ENCODE peak calls at places on chromosomes 13 and 19, in ten cellular contexts. E, C, S, I, P, L, R, U, H and B are unnamed samples.

GRCh38 chr19:1279261-1279660 is 3.9 kb downstream of the FAM174C start:
- DNase-seq in P (no peak), U (no peak), R (no peak), S (no peak), H (no peak), C (no peak), I (no peak), E (no peak), L (no peak), B (no peak)

GRCh38 chr19:38049105-38049649 is 142.2 kb downstream of the SIPA1L3 start:
- DNase-seq in P (no peak), H (no peak), S (no peak), R (no peak), U (peak), I (no peak), C (no peak), L (no peak), E (no peak), B (no peak)

GRCh38 chr19:18336121-18336520 is 4.3 kb upstream of the PGPEP1 start:
- DNase-seq in R (no peak), L (no peak), H (no peak), P (peak), I (no peak), C (no peak), S (no peak), E (no peak), U (no peak), B (no peak)

GRCh38 chr13:103287659-103288058 is 221.4 kb upstream of the SLC10A2 start:
- DNase-seq in L (no peak), R (no peak), C (no peak), H (no peak), U (peak), P (no peak), S (no peak), E (no peak), I (no peak), B (no peak)

GRCh38 chr13:40597735-40598365 is 68.6 kb downstream of the FOXO1 start:
- DNase-seq in L (no peak), I (no peak), H (no peak), P (peak), R (no peak), C (no peak), U (no peak), E (no peak), S (no peak), B (no peak)

GRCh38 chr19:48962029-48962848 is 2.9 kb upstream of the FTL start:
- DNase-seq in R (no peak), E (peak), H (no peak), U (peak), L (no peak), S (peak), I (no peak), P (peak), C (no peak), B (peak)

GRCh38 chr19:49739098-49739497 is 24.0 kb downstream of the TSKS start:
- DNase-seq in U (no peak), C (no peak), E (no peak), P (no peak), I (no peak), L (no peak), H (no peak), R (no peak), S (no peak), B (no peak)

GRCh38 chr13:79883216-79883615 is 402.3 kb downstream of the NDFIP2 start:
- DNase-seq in H (no peak), R (no peak), I (no peak), L (no peak), C (no peak), U (no peak), S (no peak), E (no peak), P (no peak), B (no peak)

GRCh38 chr13:37067874-37068273 is 8.4 kb upstream of the SUPT20H start:
- DNase-seq in H (no peak), P (no peak), R (no peak), E (no peak), C (no peak), U (no peak), I (no peak), L (no peak), S (no peak), B (no peak)

GRCh38 chr19:33404916-33405315 is 31.4 kb downstream of the CEBPG start:
- DNase-seq in P (no peak), S (no peak), L (no peak), H (no peak), C (peak), R (no peak), U (no peak), I (no peak), E (no peak), B (peak)

GRCh38 chr13:24043590-24044350 is 116.8 kb upstream of the SPATA13 start:
- DNase-seq in R (no peak), C (no peak), H (no peak), E (no peak), S (no peak), P (no peak), U (no peak), L (no peak), I (no peak), B (no peak)

GRCh38 chr13:94324409-94325147 is 154.9 kb downstream of the DCT start:
- DNase-seq in E (no peak), P (no peak), H (no peak), R (no peak), U (no peak), S (no peak), C (no peak), L (no peak), I (no peak), B (no peak)

GRCh38 chr13:98450495-98451167 is 126.3 kb downstream of the STK24 start:
- DNase-seq in C (no peak), U (no peak), E (peak), P (peak), S (no peak), L (no peak), H (no peak), R (no peak), I (peak), B (no peak)

GRCh38 chr19:2084993-2085720 is 11.0 kb downstream of the MOB3A start:
- DNase-seq in U (peak), H (no peak), R (no peak), P (no peak), I (no peak), C (no peak), E (peak), S (no peak), L (peak), B (no peak)

GRCh38 chr13:25901460-25902376 is 150.1 kb downstream of the SHISA2 start:
- DNase-seq in S (no peak), I (no peak), U (peak), R (no peak), P (no peak), H (peak), L (no peak), E (no peak), C (no peak), B (no peak)

GRCh38 chr13:26377038-26377437 is 123.1 kb downstream of the CDK8 start:
- DNase-seq in R (peak), L (no peak), U (peak), I (peak), S (peak), P (peak), C (no peak), H (peak), E (no peak), B (peak)

GRCh38 chr13:99296270-99296865 is 10.8 kb downstream of the GPR183 start:
- DNase-seq in R (no peak), H (peak), E (no peak), L (no peak), S (no peak), I (no peak), C (no peak), U (no peak), P (no peak), B (no peak)

GRCh38 chr13:45325806-45326205 is 15.2 kb downstream of the TPT1 start:
- DNase-seq in S (no peak), R (peak), P (no peak), C (peak), U (peak), I (no peak), H (peak), L (peak), E (peak), B (peak)

GRCh38 chr13:98334620-98335205 is 157.6 kb upstream of the RNF113B start:
- DNase-seq in C (no peak), P (no peak), S (no peak), E (no peak), R (no peak), H (no peak), U (no peak), L (no peak), I (no peak), B (no peak)

GRCh38 chr13:40777166-40777956 is 6.4 kb upstream of the MRPS31 start:
- DNase-seq in R (peak), H (peak), C (no peak), L (no peak), P (peak), I (peak), U (peak), S (peak), E (no peak), B (no peak)

GRCh38 chr19:46115396-46116109 is 8.9 kb downstream of the IGFL3 start:
- DNase-seq in E (no peak), C (no peak), H (peak), P (no peak), R (no peak), S (peak), I (no peak), L (no peak), U (peak), B (no peak)

GRCh38 chr13:100493418-100493817 is 95.2 kb downstream of the GGACT start:
- DNase-seq in E (no peak), L (no peak), C (no peak), P (no peak), H (no peak), U (no peak), S (no peak), I (no peak), R (no peak), B (no peak)

GRCh38 chr13:72258340-72258981 is 391.5 kb upstream of the DACH1 start:
- DNase-seq in P (peak), E (no peak), R (no peak), U (no peak), I (no peak), C (no peak), L (no peak), S (no peak), H (no peak), B (peak)

GRCh38 chr13:95784161-95784880 is 107.4 kb downstream of the DNAJC3 start:
- DNase-seq in S (peak), P (no peak), R (no peak), E (no peak), U (peak), I (no peak), H (peak), L (no peak), C (no peak), B (no peak)

GRCh38 chr13:48896312-48896711 is 79.4 kb upstream of the FNDC3A start:
- DNase-seq in L (no peak), P (no peak), R (no peak), E (no peak), C (no peak), S (no peak), U (peak), H (peak), I (no peak), B (no peak)

GRCh38 chr13:40440990-40441820 is 225.2 kb downstream of the FOXO1 start:
- DNase-seq in H (no peak), P (no peak), L (no peak), C (peak), R (peak), U (peak), S (no peak), E (peak), I (no peak), B (no peak)

GRCh38 chr13:35198821-35199220 is 256.8 kb downstream of the NBEA start:
- DNase-seq in R (no peak), H (no peak), P (no peak), S (no peak), E (no peak), I (no peak), L (no peak), C (no peak), U (no peak), B (no peak)

GRCh38 chr13:107866007-107866665 is 349.2 kb downstream of the LIG4 start:
- DNase-seq in E (no peak), H (peak), I (peak), R (peak), P (peak), U (peak), S (no peak), L (no peak), C (no peak), B (peak)

GRCh38 chr13:40562975-40563349 is 103.5 kb downstream of the FOXO1 start:
- DNase-seq in S (no peak), R (no peak), C (no peak), U (no peak), H (no peak), I (no peak), E (no peak), L (no peak), P (no peak), B (no peak)

GRCh38 chr13:71618154-71618553 is 248.8 kb downstream of the DACH1 start:
- DNase-seq in S (no peak), L (no peak), H (peak), E (no peak), I (no peak), P (no peak), C (no peak), R (no peak), U (peak), B (no peak)

GRCh38 chr13:43961909-43962308 is 82.2 kb downstream of the LACC1 start:
- DNase-seq in S (no peak), U (no peak), I (no peak), E (no peak), L (no peak), H (no peak), P (no peak), C (no peak), R (peak), B (no peak)

GRCh38 chr13:43959291-43959690 is 79.6 kb downstream of the LACC1 start:
- DNase-seq in S (no peak), C (no peak), I (no peak), L (no peak), U (no peak), H (no peak), E (no peak), P (no peak), R (no peak), B (no peak)

GRCh38 chr13:43965446-43965845 is 85.7 kb downstream of the LACC1 start:
- DNase-seq in P (no peak), I (no peak), C (no peak), S (no peak), E (no peak), H (no peak), L (no peak), U (no peak), R (no peak), B (no peak)

GRCh38 chr13:43964698-43965097 is 85.0 kb downstream of the LACC1 start:
- DNase-seq in U (no peak), R (no peak), E (no peak), H (no peak), I (no peak), P (no peak), C (no peak), S (no peak), L (no peak), B (no peak)

DNA sequence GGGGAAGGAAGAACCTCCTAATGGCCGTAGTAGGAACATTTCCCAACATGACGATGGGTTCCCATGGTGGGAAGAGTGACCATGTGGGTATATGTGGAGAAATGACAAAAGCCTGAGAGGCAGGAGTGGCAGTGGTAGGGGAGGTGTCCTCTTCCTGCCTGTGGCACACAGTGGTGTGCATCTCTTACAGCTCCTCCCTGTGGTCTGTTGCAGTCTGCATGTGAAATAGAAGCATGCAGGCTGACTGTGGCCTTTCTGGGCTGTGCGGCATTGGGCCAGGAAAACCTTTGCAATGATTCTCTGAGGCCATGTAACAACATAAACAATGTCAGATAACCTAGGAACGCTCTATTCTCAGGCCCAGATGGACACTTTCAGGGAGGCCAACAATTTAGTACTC is 84.0 kb downstream of the LACC1 start:
- DNase-seq in C (no peak), U (no peak), S (no peak), H (no peak), I (no peak), R (no peak), L (no peak), P (peak), E (no peak), B (no peak)
- TF ChIP-seq CTCF in C (no peak), U (no peak), S (no peak), H (no peak), I (no peak), R (peak), L (no peak), P (peak), E (no peak), B (no peak)

GRCh38 chr13:83881031-83881727 is 1.1 kb downstream of the SLITRK1 start:
- DNase-seq in R (no peak), I (no peak), C (no peak), S (no peak), U (no peak), L (no peak), P (peak), H (no peak), E (no peak), B (no peak)

GRCh38 chr13:83884141-83884540 is 1.9 kb upstream of the SLITRK1 start:
- DNase-seq in I (no peak), C (no peak), L (no peak), H (no peak), E (no peak), R (no peak), U (no peak), S (no peak), P (no peak), B (no peak)

GRCh38 chr13:83881917-83882625 is at the start of gene SLITRK1:
- DNase-seq in U (peak), C (no peak), R (peak), E (no peak), H (peak), I (peak), L (no peak), S (no peak), P (peak), B (peak)

GRCh38 chr13:83882626-83882959 is 319 bp upstream of the SLITRK1 start:
- DNase-seq in R (no peak), H (no peak), I (no peak), P (no peak), U (no peak), E (no peak), S (no peak), L (no peak), C (no peak), B (no peak)

GRCh38 chr13:83883061-83883523 is 818 bp upstream of the SLITRK1 start:
- DNase-seq in L (no peak), U (no peak), P (peak), H (no peak), R (no peak), I (no peak), C (no peak), E (no peak), S (no peak), B (no peak)
- TF ChIP-seq CTCF in L (no peak), U (no peak), P (no peak), H (no peak), R (peak), I (no peak), C (no peak), E (no peak), S (no peak), B (no peak)

GRCh38 chr19:3162418-3163229 is 15.9 kb upstream of the S1PR4 start:
- DNase-seq in U (peak), P (peak), C (no peak), E (no peak), H (no peak), R (no peak), S (peak), L (no peak), I (no peak), B (no peak)
- TF ChIP-seq CTCF in U (no peak), P (no peak), C (no peak), E (no peak), H (no peak), R (no peak), S (no peak), L (no peak), I (no peak), B (no peak)

GRCh38 chr19:29308977-29309520 is 96.1 kb upstream of the UQCRFS1 start:
- DNase-seq in H (no peak), S (no peak), U (no peak), R (no peak), P (peak), L (no peak), E (no peak), C (no peak), I (no peak), B (no peak)
- TF ChIP-seq CTCF in H (no peak), S (no peak), U (no peak), R (no peak), P (peak), L (no peak), E (no peak), C (no peak), I (no peak), B (no peak)

GRCh38 chr19:19459099-19459498 is 53.6 kb downstream of the GATAD2A start:
- DNase-seq in L (no peak), R (no peak), C (no peak), E (no peak), P (no peak), I (no peak), U (peak), H (peak), S (no peak), B (no peak)

GRCh38 chr19:19460258-19460731 is 54.8 kb downstream of the GATAD2A start:
- DNase-seq in L (no peak), R (no peak), I (no peak), P (no peak), C (no peak), E (no peak), U (no peak), H (peak), S (no peak), B (no peak)

GRCh38 chr19:19457691-19458090 is 52.2 kb downstream of the GATAD2A start:
- DNase-seq in I (no peak), C (no peak), U (no peak), E (no peak), P (no peak), S (no peak), R (no peak), L (no peak), H (no peak), B (no peak)

GRCh38 chr19:19459707-19460251 is 54.3 kb downstream of the GATAD2A start:
- DNase-seq in I (no peak), P (no peak), S (no peak), E (no peak), H (peak), U (peak), C (no peak), R (no peak), L (peak), B (no peak)

GRCh38 chr19:19458110-19458816 is 52.8 kb downstream of the GATAD2A start:
- DNase-seq in E (no peak), L (no peak), C (no peak), H (no peak), R (no peak), S (no peak), I (no peak), P (no peak), U (no peak), B (no peak)
- TF ChIP-seq CTCF in E (no peak), L (no peak), C (no peak), H (no peak), R (no peak), S (no peak), I (no peak), P (no peak), U (no peak), B (no peak)